ENCODE peak calls at places on chromosome 18, in nine cellular contexts. One of them, this sample, is unnamed.

GRCh38 chr18:80148316-80149199 is 39.5 kb downstream of the ADNP2 start:
- DNase-seq in GM10248: no peak
- DNase-seq in activated CD8-positive, alpha-beta T cell treated with anti-CD3 and anti-CD28 coated beads for 36 hours: no peak
- DNase-seq in kidney epithelial cell: no peak
- DNase-seq in astrocyte of the spinal cord: no peak
- DNase-seq in HFFc6: peak
- DNase-seq in fibroblast of mammary gland: no peak
- DNase-seq in GM20000: no peak
- DNase-seq in right lobe of liver: no peak
- DNase-seq in this sample: no peak

GRCh38 chr18:45320724-45321123 is 294.6 kb upstream of the SLC14A2 start:
- DNase-seq in GM10248: no peak
- DNase-seq in activated CD8-positive, alpha-beta T cell treated with anti-CD3 and anti-CD28 coated beads for 36 hours: no peak
- DNase-seq in kidney epithelial cell: no peak
- DNase-seq in astrocyte of the spinal cord: peak
- DNase-seq in HFFc6: no peak
- DNase-seq in fibroblast of mammary gland: peak
- DNase-seq in GM20000: no peak
- DNase-seq in right lobe of liver: peak
- DNase-seq in this sample: no peak

GRCh38 chr18:63707816-63708215 is 5.1 kb downstream of the SERPINB11 start:
- DNase-seq in GM10248: no peak
- DNase-seq in activated CD8-positive, alpha-beta T cell treated with anti-CD3 and anti-CD28 coated beads for 36 hours: no peak
- DNase-seq in kidney epithelial cell: no peak
- DNase-seq in astrocyte of the spinal cord: no peak
- DNase-seq in HFFc6: peak
- DNase-seq in fibroblast of mammary gland: no peak
- DNase-seq in GM20000: no peak
- DNase-seq in right lobe of liver: no peak
- DNase-seq in this sample: no peak

GRCh38 chr18:58041633-58042032 is 2.4 kb upstream of the NEDD4L start:
- DNase-seq in GM10248: no peak
- DNase-seq in activated CD8-positive, alpha-beta T cell treated with anti-CD3 and anti-CD28 coated beads for 36 hours: peak
- DNase-seq in kidney epithelial cell: no peak
- DNase-seq in astrocyte of the spinal cord: no peak
- DNase-seq in HFFc6: no peak
- DNase-seq in fibroblast of mammary gland: no peak
- DNase-seq in GM20000: no peak
- DNase-seq in right lobe of liver: no peak
- DNase-seq in this sample: no peak

GRCh38 chr18:42548493-42548892 is 567.0 kb downstream of the RIT2 start:
- DNase-seq in GM10248: no peak
- DNase-seq in activated CD8-positive, alpha-beta T cell treated with anti-CD3 and anti-CD28 coated beads for 36 hours: no peak
- DNase-seq in kidney epithelial cell: no peak
- DNase-seq in astrocyte of the spinal cord: peak
- DNase-seq in HFFc6: no peak
- DNase-seq in fibroblast of mammary gland: no peak
- DNase-seq in GM20000: no peak
- DNase-seq in right lobe of liver: no peak
- DNase-seq in this sample: no peak

GRCh38 chr18:7165846-7166393 is 48.3 kb upstream of the LAMA1 start:
- DNase-seq in GM10248: no peak
- DNase-seq in activated CD8-positive, alpha-beta T cell treated with anti-CD3 and anti-CD28 coated beads for 36 hours: no peak
- DNase-seq in kidney epithelial cell: no peak
- DNase-seq in astrocyte of the spinal cord: no peak
- DNase-seq in HFFc6: no peak
- DNase-seq in fibroblast of mammary gland: no peak
- DNase-seq in GM20000: no peak
- DNase-seq in right lobe of liver: no peak
- DNase-seq in this sample: no peak

GRCh38 chr18:29853126-29853525 is 1189.4 kb downstream of the DSC3 start:
- DNase-seq in GM10248: no peak
- DNase-seq in activated CD8-positive, alpha-beta T cell treated with anti-CD3 and anti-CD28 coated beads for 36 hours: no peak
- DNase-seq in kidney epithelial cell: no peak
- DNase-seq in astrocyte of the spinal cord: peak
- DNase-seq in HFFc6: peak
- DNase-seq in fibroblast of mammary gland: peak
- DNase-seq in GM20000: no peak
- DNase-seq in right lobe of liver: no peak
- DNase-seq in this sample: no peak

GRCh38 chr18:23912356-23912755 is 102.2 kb upstream of the TTC39C start:
- DNase-seq in GM10248: no peak
- DNase-seq in activated CD8-positive, alpha-beta T cell treated with anti-CD3 and anti-CD28 coated beads for 36 hours: no peak
- DNase-seq in kidney epithelial cell: no peak
- DNase-seq in astrocyte of the spinal cord: no peak
- DNase-seq in HFFc6: peak
- DNase-seq in fibroblast of mammary gland: peak
- DNase-seq in GM20000: no peak
- DNase-seq in right lobe of liver: no peak
- DNase-seq in this sample: no peak

GRCh38 chr18:23706971-23707640 is 17.9 kb downstream of the LAMA3 start:
- DNase-seq in GM10248: no peak
- DNase-seq in activated CD8-positive, alpha-beta T cell treated with anti-CD3 and anti-CD28 coated beads for 36 hours: no peak
- DNase-seq in kidney epithelial cell: no peak
- DNase-seq in astrocyte of the spinal cord: no peak
- DNase-seq in HFFc6: no peak
- DNase-seq in fibroblast of mammary gland: no peak
- DNase-seq in GM20000: no peak
- DNase-seq in right lobe of liver: no peak
- DNase-seq in this sample: no peak

GRCh38 chr18:21071071-21071470 is 40.5 kb downstream of the ROCK1 start:
- DNase-seq in GM10248: no peak
- DNase-seq in activated CD8-positive, alpha-beta T cell treated with anti-CD3 and anti-CD28 coated beads for 36 hours: no peak
- DNase-seq in kidney epithelial cell: no peak
- DNase-seq in astrocyte of the spinal cord: no peak
- DNase-seq in HFFc6: no peak
- DNase-seq in fibroblast of mammary gland: no peak
- DNase-seq in GM20000: no peak
- DNase-seq in right lobe of liver: no peak
- DNase-seq in this sample: no peak

GRCh38 chr18:61669320-61669719 is 223.5 kb downstream of the RNF152 start:
- DNase-seq in GM10248: no peak
- DNase-seq in activated CD8-positive, alpha-beta T cell treated with anti-CD3 and anti-CD28 coated beads for 36 hours: no peak
- DNase-seq in kidney epithelial cell: no peak
- DNase-seq in astrocyte of the spinal cord: peak
- DNase-seq in HFFc6: peak
- DNase-seq in fibroblast of mammary gland: peak
- DNase-seq in GM20000: no peak
- DNase-seq in right lobe of liver: no peak
- DNase-seq in this sample: no peak

GRCh38 chr18:79567481-79568147 is 112.0 kb upstream of the CTDP1 start:
- DNase-seq in GM10248: no peak
- DNase-seq in activated CD8-positive, alpha-beta T cell treated with anti-CD3 and anti-CD28 coated beads for 36 hours: no peak
- DNase-seq in kidney epithelial cell: peak
- DNase-seq in astrocyte of the spinal cord: peak
- DNase-seq in HFFc6: peak
- DNase-seq in fibroblast of mammary gland: peak
- DNase-seq in GM20000: no peak
- DNase-seq in right lobe of liver: no peak
- DNase-seq in this sample: no peak

GRCh38 chr18:79540161-79540913 is 139.3 kb upstream of the CTDP1 start:
- DNase-seq in GM10248: no peak
- DNase-seq in activated CD8-positive, alpha-beta T cell treated with anti-CD3 and anti-CD28 coated beads for 36 hours: no peak
- DNase-seq in kidney epithelial cell: no peak
- DNase-seq in astrocyte of the spinal cord: no peak
- DNase-seq in HFFc6: no peak
- DNase-seq in fibroblast of mammary gland: no peak
- DNase-seq in GM20000: no peak
- DNase-seq in right lobe of liver: no peak
- DNase-seq in this sample: no peak

GRCh38 chr18:57819671-57820460 is 16.8 kb upstream of the ATP8B1 start:
- DNase-seq in GM10248: no peak
- DNase-seq in activated CD8-positive, alpha-beta T cell treated with anti-CD3 and anti-CD28 coated beads for 36 hours: peak
- DNase-seq in kidney epithelial cell: peak
- DNase-seq in astrocyte of the spinal cord: peak
- DNase-seq in HFFc6: peak
- DNase-seq in fibroblast of mammary gland: peak
- DNase-seq in GM20000: no peak
- DNase-seq in right lobe of liver: peak
- DNase-seq in this sample: no peak

GRCh38 chr18:62584241-62585120 is 61.7 kb downstream of the ZCCHC2 start:
- DNase-seq in GM10248: peak
- DNase-seq in activated CD8-positive, alpha-beta T cell treated with anti-CD3 and anti-CD28 coated beads for 36 hours: peak
- DNase-seq in kidney epithelial cell: peak
- DNase-seq in astrocyte of the spinal cord: peak
- DNase-seq in HFFc6: peak
- DNase-seq in fibroblast of mammary gland: peak
- DNase-seq in GM20000: peak
- DNase-seq in right lobe of liver: peak
- DNase-seq in this sample: peak

GRCh38 chr18:48122376-48122775 is 191.9 kb upstream of the SMAD2 start:
- DNase-seq in GM10248: no peak
- DNase-seq in activated CD8-positive, alpha-beta T cell treated with anti-CD3 and anti-CD28 coated beads for 36 hours: no peak
- DNase-seq in kidney epithelial cell: no peak
- DNase-seq in astrocyte of the spinal cord: no peak
- DNase-seq in HFFc6: no peak
- DNase-seq in fibroblast of mammary gland: no peak
- DNase-seq in GM20000: no peak
- DNase-seq in right lobe of liver: no peak
- DNase-seq in this sample: no peak

GRCh38 chr18:62850619-62851306 is 135.4 kb downstream of the PHLPP1 start:
- DNase-seq in GM10248: no peak
- DNase-seq in activated CD8-positive, alpha-beta T cell treated with anti-CD3 and anti-CD28 coated beads for 36 hours: no peak
- DNase-seq in kidney epithelial cell: no peak
- DNase-seq in astrocyte of the spinal cord: no peak
- DNase-seq in HFFc6: no peak
- DNase-seq in fibroblast of mammary gland: no peak
- DNase-seq in GM20000: no peak
- DNase-seq in right lobe of liver: no peak
- DNase-seq in this sample: no peak

DNA sequence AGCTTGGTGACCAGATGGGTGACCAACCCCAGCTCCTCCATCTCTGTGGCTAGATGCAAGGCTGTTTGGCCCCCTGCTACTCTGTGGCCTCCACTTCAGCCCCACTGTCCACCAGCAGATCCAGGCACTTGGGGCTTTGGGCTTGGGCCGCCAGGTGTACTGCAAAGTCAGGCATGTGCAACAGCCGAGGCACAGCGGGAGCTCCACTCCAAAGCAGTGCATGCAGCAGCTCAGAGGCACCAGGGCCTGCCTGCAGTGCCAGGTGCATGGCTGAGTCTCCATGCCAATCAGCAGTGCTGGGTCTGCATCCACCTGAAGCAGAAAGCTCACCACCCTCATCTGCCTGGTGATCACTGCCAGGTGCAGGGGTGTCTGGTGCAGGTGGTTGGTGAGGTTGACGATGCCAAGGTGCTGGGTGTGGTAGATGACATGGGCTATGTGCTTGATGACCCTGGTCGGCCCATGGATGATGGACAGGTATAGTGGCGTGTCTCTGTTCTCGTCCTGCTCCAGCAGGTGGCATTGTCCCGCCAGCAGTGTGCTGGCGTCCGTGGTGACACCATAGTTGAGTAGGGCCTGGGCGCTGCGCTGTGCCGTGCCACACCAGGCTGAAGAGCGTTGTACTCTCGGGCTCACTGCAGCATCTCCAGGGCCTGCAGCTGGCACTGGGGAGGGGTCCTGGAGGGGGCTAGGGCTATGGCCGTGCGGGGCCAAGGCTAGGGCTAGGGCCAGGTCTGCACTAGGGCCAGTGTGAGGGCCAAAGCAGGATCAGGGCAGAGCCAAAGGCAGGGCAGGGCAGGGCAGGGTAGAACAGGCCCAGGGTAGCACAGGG is 1.0 kb upstream of the ANKRD62 start:
- DNase-seq in GM10248: peak
- DNase-seq in activated CD8-positive, alpha-beta T cell treated with anti-CD3 and anti-CD28 coated beads for 36 hours: no peak
- DNase-seq in kidney epithelial cell: no peak
- DNase-seq in astrocyte of the spinal cord: no peak
- DNase-seq in HFFc6: no peak
- DNase-seq in fibroblast of mammary gland: no peak
- DNase-seq in GM20000: peak
- DNase-seq in right lobe of liver: peak
- DNase-seq in this sample: peak
- TF ChIP-seq CTCF in GM10248: peak
- TF ChIP-seq CTCF in activated CD8-positive, alpha-beta T cell treated with anti-CD3 and anti-CD28 coated beads for 36 hours: no peak
- TF ChIP-seq CTCF in kidney epithelial cell: peak
- TF ChIP-seq CTCF in astrocyte of the spinal cord: no peak
- TF ChIP-seq CTCF in HFFc6: peak
- TF ChIP-seq CTCF in fibroblast of mammary gland: no peak
- TF ChIP-seq CTCF in GM20000: peak
- TF ChIP-seq CTCF in right lobe of liver: peak
- TF ChIP-seq CTCF in this sample: no peak

GRCh38 chr18:32439802-32440201 is 30.9 kb downstream of the GAREM1 start:
- DNase-seq in GM10248: no peak
- DNase-seq in activated CD8-positive, alpha-beta T cell treated with anti-CD3 and anti-CD28 coated beads for 36 hours: peak
- DNase-seq in kidney epithelial cell: no peak
- DNase-seq in astrocyte of the spinal cord: no peak
- DNase-seq in HFFc6: no peak
- DNase-seq in fibroblast of mammary gland: no peak
- DNase-seq in GM20000: no peak
- DNase-seq in right lobe of liver: no peak
- DNase-seq in this sample: no peak
- TF ChIP-seq CTCF in GM10248: no peak
- TF ChIP-seq CTCF in activated CD8-positive, alpha-beta T cell treated with anti-CD3 and anti-CD28 coated beads for 36 hours: no peak
- TF ChIP-seq CTCF in kidney epithelial cell: peak
- TF ChIP-seq CTCF in astrocyte of the spinal cord: peak
- TF ChIP-seq CTCF in HFFc6: no peak
- TF ChIP-seq CTCF in fibroblast of mammary gland: peak
- TF ChIP-seq CTCF in GM20000: no peak
- TF ChIP-seq CTCF in right lobe of liver: no peak
- TF ChIP-seq CTCF in this sample: no peak

GRCh38 chr18:12990977-12991838 is at the start of gene CEP192:
- DNase-seq in GM10248: peak
- DNase-seq in activated CD8-positive, alpha-beta T cell treated with anti-CD3 and anti-CD28 coated beads for 36 hours: peak
- DNase-seq in kidney epithelial cell: peak
- DNase-seq in astrocyte of the spinal cord: peak
- DNase-seq in HFFc6: peak
- DNase-seq in fibroblast of mammary gland: peak
- DNase-seq in GM20000: peak
- DNase-seq in right lobe of liver: peak
- DNase-seq in this sample: peak
- TF ChIP-seq CTCF in GM10248: no peak
- TF ChIP-seq CTCF in activated CD8-positive, alpha-beta T cell treated with anti-CD3 and anti-CD28 coated beads for 36 hours: no peak
- TF ChIP-seq CTCF in kidney epithelial cell: no peak
- TF ChIP-seq CTCF in astrocyte of the spinal cord: no peak
- TF ChIP-seq CTCF in HFFc6: peak
- TF ChIP-seq CTCF in fibroblast of mammary gland: no peak
- TF ChIP-seq CTCF in GM20000: no peak
- TF ChIP-seq CTCF in right lobe of liver: no peak
- TF ChIP-seq CTCF in this sample: peak

GRCh38 chr18:22368066-22368465 is 49.6 kb downstream of the CTAGE1 start:
- DNase-seq in GM10248: no peak
- DNase-seq in activated CD8-positive, alpha-beta T cell treated with anti-CD3 and anti-CD28 coated beads for 36 hours: no peak
- DNase-seq in kidney epithelial cell: no peak
- DNase-seq in astrocyte of the spinal cord: no peak
- DNase-seq in HFFc6: no peak
- DNase-seq in fibroblast of mammary gland: no peak
- DNase-seq in GM20000: no peak
- DNase-seq in right lobe of liver: no peak
- DNase-seq in this sample: no peak

DNA sequence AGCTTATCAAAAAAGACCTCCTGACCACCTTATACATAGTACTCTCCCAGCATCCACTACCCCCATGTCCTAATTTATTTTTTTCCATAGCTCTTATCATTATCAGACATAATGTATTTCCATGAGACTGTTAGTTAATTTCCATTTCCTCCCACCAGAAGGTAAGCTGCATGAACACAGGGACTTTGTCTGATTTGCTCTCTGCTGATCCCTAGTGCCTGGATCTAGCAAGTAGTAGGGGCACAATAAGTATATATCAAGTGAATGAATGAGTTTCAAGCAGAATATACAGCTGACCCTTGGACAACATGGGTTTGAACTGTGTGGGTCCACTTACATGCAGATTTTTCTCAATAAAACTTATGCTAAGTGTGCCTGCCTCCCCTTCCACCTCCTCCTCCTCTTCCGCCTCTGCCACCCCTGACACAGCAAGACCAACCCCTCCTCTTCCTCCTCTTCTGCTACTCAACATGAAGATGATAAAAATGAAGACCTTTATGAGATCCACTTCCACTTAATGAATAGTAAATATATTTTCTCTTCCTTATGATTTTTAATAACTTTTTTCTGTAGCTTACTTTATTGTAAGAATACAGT is 53.8 kb downstream of the CTAGE1 start:
- DNase-seq in GM10248: no peak
- DNase-seq in activated CD8-positive, alpha-beta T cell treated with anti-CD3 and anti-CD28 coated beads for 36 hours: no peak
- DNase-seq in kidney epithelial cell: no peak
- DNase-seq in astrocyte of the spinal cord: no peak
- DNase-seq in HFFc6: no peak
- DNase-seq in fibroblast of mammary gland: peak
- DNase-seq in GM20000: no peak
- DNase-seq in right lobe of liver: no peak
- DNase-seq in this sample: no peak
- TF ChIP-seq CTCF in GM10248: no peak
- TF ChIP-seq CTCF in activated CD8-positive, alpha-beta T cell treated with anti-CD3 and anti-CD28 coated beads for 36 hours: no peak
- TF ChIP-seq CTCF in kidney epithelial cell: peak
- TF ChIP-seq CTCF in astrocyte of the spinal cord: peak
- TF ChIP-seq CTCF in HFFc6: no peak
- TF ChIP-seq CTCF in fibroblast of mammary gland: peak
- TF ChIP-seq CTCF in GM20000: no peak
- TF ChIP-seq CTCF in right lobe of liver: peak
- TF ChIP-seq CTCF in this sample: no peak